ENCODE peak calls at places on chromosomes 3 and 15, in four cellular contexts. One of them, this sample, is unnamed.

GRCh38 chr3:170033489-170033888 is 4.3 kb upstream of the GPR160 start:
- DNase-seq in K562: no peak
- DNase-seq in HepG2: no peak
- DNase-seq in GM12878: no peak
- DNase-seq in this sample: no peak

GRCh38 chr3:157275832-157276231 is 115.9 kb upstream of the CCNL1 start:
- DNase-seq in K562: no peak
- DNase-seq in GM12878: no peak
- DNase-seq in HepG2: no peak
- DNase-seq in this sample: no peak

GRCh38 chr3:107999215-107999775 is 91.5 kb downstream of the CD47 start:
- DNase-seq in GM12878: no peak
- DNase-seq in HepG2: no peak
- DNase-seq in K562: no peak
- DNase-seq in this sample: peak; percentile 26

GRCh38 chr3:42102569-42102968 is 11.4 kb downstream of the TRAK1 start:
- DNase-seq in K562: no peak
- DNase-seq in HepG2: peak; percentile 88
- DNase-seq in GM12878: no peak
- DNase-seq in this sample: no peak

GRCh38 chr3:130773371-130773770 is 26.7 kb upstream of the PIK3R4 start:
- DNase-seq in GM12878: no peak
- DNase-seq in K562: no peak
- DNase-seq in HepG2: no peak
- DNase-seq in this sample: no peak

GRCh38 chr15:89662893-89663673 is 7.8 kb upstream of the KIF7 start:
- DNase-seq in GM12878: no peak
- DNase-seq in HepG2: no peak
- DNase-seq in K562: no peak
- DNase-seq in this sample: no peak

GRCh38 chr15:87349181-87349580 is 907.4 kb downstream of the NTRK3 start:
- DNase-seq in K562: no peak
- DNase-seq in GM12878: no peak
- DNase-seq in HepG2: no peak
- DNase-seq in this sample: no peak

GRCh38 chr3:25495726-25496125 is 67.7 kb downstream of the RARB start:
- DNase-seq in GM12878: no peak
- DNase-seq in K562: no peak
- DNase-seq in HepG2: no peak
- DNase-seq in this sample: no peak

GRCh38 chr3:17741621-17742091 is 775 bp downstream of the TBC1D5 start:
- DNase-seq in HepG2: peak; percentile 87
- DNase-seq in K562: peak; percentile 39
- DNase-seq in GM12878: no peak
- DNase-seq in this sample: no peak

GRCh38 chr3:104909188-104909587 is 457.5 kb upstream of the ALCAM start:
- DNase-seq in GM12878: no peak
- DNase-seq in HepG2: no peak
- DNase-seq in K562: no peak
- DNase-seq in this sample: no peak

GRCh38 chr15:58568157-58568571 is 136.4 kb downstream of the LIPC start:
- DNase-seq in GM12878: no peak
- DNase-seq in K562: peak; percentile 53
- DNase-seq in HepG2: no peak
- DNase-seq in this sample: no peak
- TF ChIP-seq RFX5 in GM12878: no peak
- TF ChIP-seq RFX5 in K562: no peak
- TF ChIP-seq RFX5 in HepG2: no peak
- TF ChIP-seq RFX5 in this sample: no peak

GRCh38 chr3:4582634-4583033 is 89.5 kb downstream of the ITPR1 start:
- DNase-seq in K562: no peak
- DNase-seq in GM12878: no peak
- DNase-seq in HepG2: no peak
- DNase-seq in this sample: no peak

GRCh38 chr3:4581452-4581851 is 88.3 kb downstream of the ITPR1 start:
- DNase-seq in HepG2: no peak
- DNase-seq in K562: no peak
- DNase-seq in GM12878: no peak
- DNase-seq in this sample: no peak

GRCh38 chr3:4584537-4585249 is 91.5 kb downstream of the ITPR1 start:
- DNase-seq in K562: no peak
- DNase-seq in GM12878: peak; percentile 13
- DNase-seq in HepG2: no peak
- DNase-seq in this sample: no peak

GRCh38 chr3:4581905-4582611 is 88.9 kb downstream of the ITPR1 start:
- DNase-seq in K562: no peak
- DNase-seq in HepG2: no peak
- DNase-seq in GM12878: no peak
- DNase-seq in this sample: no peak

GRCh38 chr3:4583441-4583840 is 90.3 kb downstream of the ITPR1 start:
- DNase-seq in K562: no peak
- DNase-seq in HepG2: no peak
- DNase-seq in GM12878: no peak
- DNase-seq in this sample: no peak
- TF ChIP-seq JUNB in K562: no peak
- TF ChIP-seq JUNB in HepG2: no peak
- TF ChIP-seq JUNB in GM12878: no peak
- TF ChIP-seq JUNB in this sample: no peak

GRCh38 chr3:123285931-123286307 is 84.2 kb downstream of the SEC22A start:
- DNase-seq in HepG2: no peak
- DNase-seq in GM12878: no peak
- DNase-seq in K562: no peak
- DNase-seq in this sample: no peak

GRCh38 chr3:123285066-123285465 is 83.3 kb downstream of the SEC22A start:
- DNase-seq in HepG2: no peak
- DNase-seq in K562: no peak
- DNase-seq in GM12878: no peak
- DNase-seq in this sample: no peak

GRCh38 chr3:123285479-123285878 is 83.7 kb downstream of the SEC22A start:
- DNase-seq in GM12878: no peak
- DNase-seq in K562: no peak
- DNase-seq in HepG2: no peak
- DNase-seq in this sample: no peak

GRCh38 chr3:123283657-123284398 is 82.1 kb downstream of the SEC22A start:
- DNase-seq in GM12878: no peak
- DNase-seq in HepG2: no peak
- DNase-seq in K562: no peak
- DNase-seq in this sample: no peak

DNA sequence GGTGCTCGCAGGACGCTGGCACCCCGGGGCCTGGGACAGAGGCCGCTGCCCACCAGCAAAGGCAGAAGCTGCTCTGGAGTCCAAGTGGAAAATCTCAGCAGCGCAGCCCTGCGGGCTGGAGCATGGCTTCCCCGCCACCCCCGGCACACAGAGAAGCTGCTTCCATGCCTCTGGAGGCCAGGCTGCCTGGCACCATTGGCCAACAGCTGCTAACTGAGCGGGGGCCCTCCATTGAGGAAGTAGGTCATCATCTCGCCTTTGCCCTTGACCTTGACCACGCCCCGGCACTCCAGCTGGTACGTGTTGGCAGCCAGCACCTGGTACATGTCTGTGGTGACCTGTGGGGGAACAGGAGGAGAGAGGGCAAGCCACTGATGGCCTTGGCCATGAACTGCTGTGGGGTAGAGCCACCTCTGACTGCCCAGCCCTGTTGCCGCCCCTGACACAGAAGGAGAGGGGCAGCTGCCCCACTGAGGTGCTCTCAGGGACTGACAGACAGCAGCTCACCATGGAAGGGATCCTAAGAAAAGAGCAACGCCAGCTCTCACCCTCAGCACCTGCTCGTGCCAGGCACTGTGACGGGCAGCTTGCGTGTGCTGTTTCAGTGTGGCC is 82.8 kb downstream of the SEC22A start:
- DNase-seq in GM12878: no peak
- DNase-seq in HepG2: no peak
- DNase-seq in K562: no peak
- DNase-seq in this sample: no peak
- TF ChIP-seq RFX5 in GM12878: no peak
- TF ChIP-seq RFX5 in HepG2: no peak
- TF ChIP-seq RFX5 in K562: no peak
- TF ChIP-seq RFX5 in this sample: no peak

GRCh38 chr3:45333549-45333948 is 54.8 kb upstream of the LARS2 start:
- DNase-seq in GM12878: no peak
- DNase-seq in HepG2: no peak
- DNase-seq in K562: peak; percentile 49
- DNase-seq in this sample: no peak
- TF ChIP-seq JUNB in GM12878: no peak
- TF ChIP-seq JUNB in HepG2: no peak
- TF ChIP-seq JUNB in K562: no peak
- TF ChIP-seq JUNB in this sample: no peak

GRCh38 chr15:70669966-70670658 is 93.2 kb downstream of the UACA start:
- DNase-seq in GM12878: no peak
- DNase-seq in K562: no peak
- DNase-seq in HepG2: peak; percentile 12
- DNase-seq in this sample: no peak

GRCh38 chr15:70669006-70669602 is 94.3 kb downstream of the UACA start:
- DNase-seq in GM12878: peak; percentile 80
- DNase-seq in HepG2: no peak
- DNase-seq in K562: no peak
- DNase-seq in this sample: no peak

GRCh38 chr15:70670680-70671079 is 92.7 kb downstream of the UACA start:
- DNase-seq in HepG2: no peak
- DNase-seq in K562: no peak
- DNase-seq in GM12878: no peak
- DNase-seq in this sample: no peak

DNA sequence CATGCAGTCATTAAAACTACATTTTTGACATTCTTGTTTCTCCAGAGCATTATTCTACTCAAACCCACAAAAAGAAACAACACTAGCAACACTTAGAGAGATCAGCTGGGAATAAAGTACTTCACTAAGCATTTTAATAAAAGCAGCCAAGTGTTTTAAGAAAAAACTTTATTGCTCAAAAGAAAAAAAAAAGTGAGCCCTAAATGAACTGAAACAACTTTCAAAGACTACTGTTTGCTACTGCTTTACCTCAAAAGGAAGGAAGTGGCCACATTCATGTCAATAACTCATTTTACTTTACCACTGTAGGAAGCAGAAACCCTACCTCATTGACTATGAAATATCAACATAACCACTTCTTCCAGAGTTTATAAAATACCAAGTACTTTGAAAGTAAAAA is 91.3 kb downstream of the UACA start:
- DNase-seq in K562: no peak
- DNase-seq in HepG2: no peak
- DNase-seq in GM12878: peak; percentile 51
- DNase-seq in this sample: no peak
- TF ChIP-seq RFX5 in K562: no peak
- TF ChIP-seq RFX5 in HepG2: no peak
- TF ChIP-seq RFX5 in GM12878: no peak
- TF ChIP-seq RFX5 in this sample: no peak

This sample was measured in A549.